ENCODE peak calls at places on chromosomes 11 and 22, in nine cellular contexts. One of them, this sample, is unnamed.
A peak's percentile ranks its signal among the peaks of the same experiment; 100 is the strongest.

GRCh38 chr22:29570456-29570855 is 10.5 kb downstream of the NIPSNAP1 start:
- DNase-seq in breast epithelium: no peak
- DNase-seq in vagina: no peak
- DNase-seq in stomach: no peak
- DNase-seq in sigmoid colon: no peak
- DNase-seq in H1: no peak
- DNase-seq in brain microvascular endothelial cell: no peak
- DNase-seq in CD4-positive, alpha-beta T cell: no peak
- DNase-seq in body of pancreas: no peak
- DNase-seq in this sample: no peak

GRCh38 chr11:12184696-12185095 is 74.3 kb downstream of the MICAL2 start:
- DNase-seq in breast epithelium: no peak
- DNase-seq in vagina: no peak
- DNase-seq in stomach: no peak
- DNase-seq in sigmoid colon: no peak
- DNase-seq in H1: no peak
- DNase-seq in brain microvascular endothelial cell: no peak
- DNase-seq in CD4-positive, alpha-beta T cell: no peak
- DNase-seq in body of pancreas: no peak
- DNase-seq in this sample: no peak

GRCh38 chr11:45765836-45766235 is 39.1 kb upstream of the SLC35C1 start:
- DNase-seq in breast epithelium: no peak
- DNase-seq in vagina: no peak
- DNase-seq in stomach: peak; percentile 26
- DNase-seq in sigmoid colon: no peak
- DNase-seq in H1: no peak
- DNase-seq in brain microvascular endothelial cell: no peak
- DNase-seq in CD4-positive, alpha-beta T cell: no peak
- DNase-seq in body of pancreas: peak; percentile 41
- DNase-seq in this sample: no peak

GRCh38 chr11:11977206-11977938 is 31.1 kb downstream of the DKK3 start:
- DNase-seq in breast epithelium: peak; percentile 70
- DNase-seq in vagina: peak; percentile 82
- DNase-seq in stomach: peak; percentile 74
- DNase-seq in sigmoid colon: peak; percentile 93
- DNase-seq in H1: no peak
- DNase-seq in brain microvascular endothelial cell: peak; percentile 76
- DNase-seq in CD4-positive, alpha-beta T cell: no peak
- DNase-seq in body of pancreas: peak; percentile 60
- DNase-seq in this sample: peak; percentile 63

GRCh38 chr22:37459211-37459610 is 27.0 kb downstream of the MFNG start:
- DNase-seq in breast epithelium: no peak
- DNase-seq in vagina: no peak
- DNase-seq in stomach: peak; percentile 42
- DNase-seq in sigmoid colon: no peak
- DNase-seq in H1: no peak
- DNase-seq in brain microvascular endothelial cell: no peak
- DNase-seq in CD4-positive, alpha-beta T cell: no peak
- DNase-seq in body of pancreas: peak; percentile 55
- DNase-seq in this sample: no peak

GRCh38 chr11:126229782-126230540 is 18.4 kb downstream of the FAM118B start:
- DNase-seq in breast epithelium: no peak
- DNase-seq in vagina: no peak
- DNase-seq in stomach: no peak
- DNase-seq in sigmoid colon: no peak
- DNase-seq in H1: no peak
- DNase-seq in brain microvascular endothelial cell: no peak
- DNase-seq in CD4-positive, alpha-beta T cell: no peak
- DNase-seq in body of pancreas: no peak
- DNase-seq in this sample: no peak

GRCh38 chr11:62542111-62542745 is 4.4 kb downstream of the AHNAK start:
- DNase-seq in breast epithelium: no peak
- DNase-seq in vagina: no peak
- DNase-seq in stomach: peak; percentile 58
- DNase-seq in sigmoid colon: no peak
- DNase-seq in H1: no peak
- DNase-seq in brain microvascular endothelial cell: no peak
- DNase-seq in CD4-positive, alpha-beta T cell: no peak
- DNase-seq in body of pancreas: no peak
- DNase-seq in this sample: peak; percentile 68

GRCh38 chr11:122235615-122236014 is 119.6 kb upstream of the BLID start:
- DNase-seq in breast epithelium: no peak
- DNase-seq in vagina: no peak
- DNase-seq in stomach: no peak
- DNase-seq in sigmoid colon: peak; percentile 86
- DNase-seq in H1: no peak
- DNase-seq in brain microvascular endothelial cell: peak; percentile 33
- DNase-seq in CD4-positive, alpha-beta T cell: no peak
- DNase-seq in body of pancreas: peak; percentile 65
- DNase-seq in this sample: no peak

GRCh38 chr22:32794449-32795213 is 6.9 kb upstream of the TIMP3 start:
- DNase-seq in breast epithelium: no peak
- DNase-seq in vagina: no peak
- DNase-seq in stomach: no peak
- DNase-seq in sigmoid colon: no peak
- DNase-seq in H1: no peak
- DNase-seq in brain microvascular endothelial cell: no peak
- DNase-seq in CD4-positive, alpha-beta T cell: no peak
- DNase-seq in body of pancreas: no peak
- DNase-seq in this sample: no peak

GRCh38 chr22:23692598-23693291 is 1.9 kb downstream of the RGL4 start:
- DNase-seq in breast epithelium: no peak
- DNase-seq in vagina: no peak
- DNase-seq in stomach: no peak
- DNase-seq in sigmoid colon: no peak
- DNase-seq in H1: no peak
- DNase-seq in brain microvascular endothelial cell: no peak
- DNase-seq in CD4-positive, alpha-beta T cell: no peak
- DNase-seq in body of pancreas: no peak
- DNase-seq in this sample: no peak

GRCh38 chr11:75328426-75329277 is 22.8 kb downstream of the ARRB1 start:
- DNase-seq in breast epithelium: peak; percentile 65
- DNase-seq in vagina: no peak
- DNase-seq in stomach: peak; percentile 79
- DNase-seq in sigmoid colon: peak; percentile 88
- DNase-seq in H1: no peak
- DNase-seq in brain microvascular endothelial cell: peak; percentile 59
- DNase-seq in CD4-positive, alpha-beta T cell: peak; percentile 20
- DNase-seq in body of pancreas: peak; percentile 77
- DNase-seq in this sample: peak; percentile 85

GRCh38 chr22:20256562-20257473 is 11.3 kb downstream of the RTN4R start:
- DNase-seq in breast epithelium: no peak
- DNase-seq in vagina: no peak
- DNase-seq in stomach: no peak
- DNase-seq in sigmoid colon: no peak
- DNase-seq in H1: no peak
- DNase-seq in brain microvascular endothelial cell: no peak
- DNase-seq in CD4-positive, alpha-beta T cell: no peak
- DNase-seq in body of pancreas: no peak
- DNase-seq in this sample: no peak

GRCh38 chr22:39123811-39124668 is 27.0 kb downstream of the APOBEC3H start:
- DNase-seq in breast epithelium: no peak
- DNase-seq in vagina: no peak
- DNase-seq in stomach: no peak
- DNase-seq in sigmoid colon: peak; percentile 66
- DNase-seq in H1: no peak
- DNase-seq in brain microvascular endothelial cell: no peak
- DNase-seq in CD4-positive, alpha-beta T cell: no peak
- DNase-seq in body of pancreas: no peak
- DNase-seq in this sample: no peak

DNA sequence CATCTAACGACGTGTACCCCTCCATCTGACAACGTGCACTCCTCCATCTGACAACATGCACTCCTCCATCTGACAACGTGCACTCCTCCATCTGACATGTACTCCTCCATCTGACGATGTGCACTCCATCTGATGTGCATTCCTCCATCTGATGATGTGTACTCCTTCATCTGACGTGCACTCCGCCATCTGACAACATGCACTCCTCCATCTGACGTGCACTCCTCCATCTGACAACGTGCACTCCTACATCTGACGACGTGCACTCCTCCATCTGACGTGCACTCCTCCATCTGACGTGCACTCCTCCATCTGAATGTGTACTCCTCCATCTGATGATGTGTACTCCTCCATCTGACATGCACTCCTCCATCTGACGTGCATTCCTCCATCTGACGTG is 8.0 kb upstream of the IL17REL start:
- DNase-seq in breast epithelium: no peak
- DNase-seq in vagina: no peak
- DNase-seq in stomach: no peak
- DNase-seq in sigmoid colon: no peak
- DNase-seq in H1: no peak
- DNase-seq in brain microvascular endothelial cell: no peak
- DNase-seq in CD4-positive, alpha-beta T cell: no peak
- DNase-seq in body of pancreas: no peak
- DNase-seq in this sample: no peak
- H3K27me3 ChIP-seq in breast epithelium: no peaks in the 10 kb centered on the region
- H3K27me3 ChIP-seq in vagina: no peaks in the 10 kb centered on the region
- H3K27me3 ChIP-seq in stomach: peaks cover 19% of the 10 kb centered on the region
- H3K27me3 ChIP-seq in sigmoid colon: peaks cover 19% of the 10 kb centered on the region
- H3K27me3 ChIP-seq in H1: peaks cover 5% of the 10 kb centered on the region
- H3K27me3 ChIP-seq in brain microvascular endothelial cell: peaks cover 8% of the 10 kb centered on the region
- H3K27me3 ChIP-seq in CD4-positive, alpha-beta T cell: no peaks in the 10 kb centered on the region
- H3K27me3 ChIP-seq in body of pancreas: no peaks in the 10 kb centered on the region
- H3K27me3 ChIP-seq in this sample: peaks cover 44% of the 10 kb centered on the region

GRCh38 chr11:74278103-74278502 is 33.3 kb downstream of the P4HA3 start:
- DNase-seq in breast epithelium: no peak
- DNase-seq in vagina: no peak
- DNase-seq in stomach: no peak
- DNase-seq in sigmoid colon: no peak
- DNase-seq in H1: no peak
- DNase-seq in brain microvascular endothelial cell: no peak
- DNase-seq in CD4-positive, alpha-beta T cell: no peak
- DNase-seq in body of pancreas: no peak
- DNase-seq in this sample: no peak

GRCh38 chr11:74279256-74279655 is 32.2 kb downstream of the P4HA3 start:
- DNase-seq in breast epithelium: no peak
- DNase-seq in vagina: no peak
- DNase-seq in stomach: no peak
- DNase-seq in sigmoid colon: no peak
- DNase-seq in H1: no peak
- DNase-seq in brain microvascular endothelial cell: no peak
- DNase-seq in CD4-positive, alpha-beta T cell: no peak
- DNase-seq in body of pancreas: no peak
- DNase-seq in this sample: no peak

GRCh38 chr11:74278721-74279148 is 32.7 kb downstream of the P4HA3 start:
- DNase-seq in breast epithelium: no peak
- DNase-seq in vagina: no peak
- DNase-seq in stomach: no peak
- DNase-seq in sigmoid colon: peak; percentile 94
- DNase-seq in H1: no peak
- DNase-seq in brain microvascular endothelial cell: peak; percentile 100
- DNase-seq in CD4-positive, alpha-beta T cell: no peak
- DNase-seq in body of pancreas: peak; percentile 31
- DNase-seq in this sample: peak; percentile 42

GRCh38 chr11:74282421-74282820 is 29.0 kb downstream of the P4HA3 start:
- DNase-seq in breast epithelium: no peak
- DNase-seq in vagina: no peak
- DNase-seq in stomach: no peak
- DNase-seq in sigmoid colon: no peak
- DNase-seq in H1: no peak
- DNase-seq in brain microvascular endothelial cell: no peak
- DNase-seq in CD4-positive, alpha-beta T cell: no peak
- DNase-seq in body of pancreas: no peak
- DNase-seq in this sample: no peak

DNA sequence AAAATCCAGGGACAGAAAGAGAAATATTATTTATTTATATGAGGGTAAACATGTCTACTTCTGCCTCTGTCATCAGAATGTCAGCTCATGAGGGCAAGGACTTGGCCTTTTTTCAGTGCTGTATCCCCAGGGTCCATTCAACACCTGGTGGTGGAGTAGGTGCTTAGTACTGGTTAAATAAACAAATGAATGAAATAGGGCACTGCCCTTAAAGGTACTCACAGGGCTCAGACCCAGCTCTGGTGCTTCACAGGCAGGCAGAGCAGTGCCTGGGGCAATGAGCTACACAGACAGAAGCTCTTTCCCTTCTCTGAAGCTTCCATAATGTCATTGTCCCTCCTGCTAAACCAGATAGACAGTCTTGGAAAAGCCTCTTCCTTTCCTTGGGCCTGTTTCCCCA is 30.9 kb downstream of the P4HA3 start:
- DNase-seq in breast epithelium: no peak
- DNase-seq in vagina: no peak
- DNase-seq in stomach: no peak
- DNase-seq in sigmoid colon: no peak
- DNase-seq in H1: no peak
- DNase-seq in brain microvascular endothelial cell: no peak
- DNase-seq in CD4-positive, alpha-beta T cell: no peak
- DNase-seq in body of pancreas: no peak
- DNase-seq in this sample: no peak
- H3K27me3 ChIP-seq in breast epithelium: no peaks in the 10 kb centered on the region
- H3K27me3 ChIP-seq in vagina: no peaks in the 10 kb centered on the region
- H3K27me3 ChIP-seq in stomach: no peaks in the 10 kb centered on the region
- H3K27me3 ChIP-seq in sigmoid colon: no peaks in the 10 kb centered on the region
- H3K27me3 ChIP-seq in H1: no peaks in the 10 kb centered on the region
- H3K27me3 ChIP-seq in brain microvascular endothelial cell: no peaks in the 10 kb centered on the region
- H3K27me3 ChIP-seq in CD4-positive, alpha-beta T cell: no peaks in the 10 kb centered on the region
- H3K27me3 ChIP-seq in body of pancreas: no peaks in the 10 kb centered on the region
- H3K27me3 ChIP-seq in this sample: no peaks in the 10 kb centered on the region

GRCh38 chr22:22404598-22405284 is 103.8 kb downstream of the ZNF280B start:
- DNase-seq in breast epithelium: no peak
- DNase-seq in vagina: peak; percentile 49
- DNase-seq in stomach: no peak
- DNase-seq in sigmoid colon: no peak
- DNase-seq in H1: no peak
- DNase-seq in brain microvascular endothelial cell: no peak
- DNase-seq in CD4-positive, alpha-beta T cell: no peak
- DNase-seq in body of pancreas: no peak
- DNase-seq in this sample: no peak
- H3K27me3 ChIP-seq in breast epithelium: no peaks in the 10 kb centered on the region
- H3K27me3 ChIP-seq in vagina: no peaks in the 10 kb centered on the region
- H3K27me3 ChIP-seq in stomach: no peaks in the 10 kb centered on the region
- H3K27me3 ChIP-seq in sigmoid colon: peaks cover 9% of the 10 kb centered on the region
- H3K27me3 ChIP-seq in H1: peaks cover 87% of the 10 kb centered on the region
- H3K27me3 ChIP-seq in brain microvascular endothelial cell: peaks cover 14% of the 10 kb centered on the region
- H3K27me3 ChIP-seq in CD4-positive, alpha-beta T cell: no peaks in the 10 kb centered on the region
- H3K27me3 ChIP-seq in body of pancreas: no peaks in the 10 kb centered on the region
- H3K27me3 ChIP-seq in this sample: peaks cover 9% of the 10 kb centered on the region

DNA sequence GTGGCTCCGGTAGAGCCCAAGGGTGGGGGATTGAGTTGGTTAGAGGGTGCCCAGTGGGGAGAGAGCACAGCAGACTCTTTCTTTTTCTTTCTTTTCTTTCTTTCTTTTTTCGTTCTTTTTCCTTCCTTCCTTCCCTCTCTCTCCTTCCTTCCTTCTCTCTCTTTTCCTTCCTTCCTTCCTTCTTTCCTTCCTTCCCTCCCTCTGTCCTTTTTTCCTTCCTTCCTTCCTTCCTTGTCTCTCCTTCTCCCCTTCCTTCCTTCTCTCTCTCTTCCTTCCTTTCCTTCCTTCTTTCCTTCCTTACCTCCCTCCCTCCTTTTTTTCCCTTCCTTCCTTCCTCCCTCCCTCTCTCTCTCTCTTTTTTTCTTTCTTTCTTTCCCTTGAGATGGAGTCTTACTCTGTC is 4.8 kb upstream of the ALX4 start:
- DNase-seq in breast epithelium: no peak
- DNase-seq in vagina: no peak
- DNase-seq in stomach: no peak
- DNase-seq in sigmoid colon: no peak
- DNase-seq in H1: no peak
- DNase-seq in brain microvascular endothelial cell: no peak
- DNase-seq in CD4-positive, alpha-beta T cell: no peak
- DNase-seq in body of pancreas: no peak
- DNase-seq in this sample: no peak
- H3K27me3 ChIP-seq in breast epithelium: peaks cover 8% of the 10 kb centered on the region
- H3K27me3 ChIP-seq in vagina: peaks cover 14% of the 10 kb centered on the region
- H3K27me3 ChIP-seq in stomach: peaks cover 100% of the 10 kb centered on the region
- H3K27me3 ChIP-seq in sigmoid colon: peaks cover 98% of the 10 kb centered on the region
- H3K27me3 ChIP-seq in H1: peaks cover 98% of the 10 kb centered on the region
- H3K27me3 ChIP-seq in brain microvascular endothelial cell: peaks cover 88% of the 10 kb centered on the region
- H3K27me3 ChIP-seq in CD4-positive, alpha-beta T cell: peaks cover 93% of the 10 kb centered on the region
- H3K27me3 ChIP-seq in body of pancreas: peaks cover 64% of the 10 kb centered on the region
- H3K27me3 ChIP-seq in this sample: peaks cover 100% of the 10 kb centered on the region

This sample was measured in transverse colon.